ENCODE peak calls at places on chromosomes 4 and X, in four cellular contexts. One of them, this sample, is unnamed.

GRCh38 chrX:915427-916234 is 285.0 kb downstream of the SHOX start:
- DNase-seq in astrocyte of the spinal cord: no peak
- DNase-seq in esophagus muscularis mucosa: no peak
- DNase-seq in upper lobe of left lung: no peak
- DNase-seq in this sample: no peak

GRCh38 chr4:137523329-137523728 is 9.0 kb downstream of the PCDH18 start:
- DNase-seq in astrocyte of the spinal cord: no peak
- DNase-seq in esophagus muscularis mucosa: no peak
- DNase-seq in upper lobe of left lung: no peak
- DNase-seq in this sample: no peak

GRCh38 chrX:10781847-10782530 is 161.6 kb upstream of the MID1 start:
- DNase-seq in esophagus muscularis mucosa: no peak
- DNase-seq in astrocyte of the spinal cord: no peak
- DNase-seq in upper lobe of left lung: no peak
- DNase-seq in this sample: no peak

GRCh38 chrX:119516157-119516702 is 48.0 kb downstream of the SLC25A5 start:
- DNase-seq in esophagus muscularis mucosa: no peak
- DNase-seq in upper lobe of left lung: peak
- DNase-seq in astrocyte of the spinal cord: peak
- DNase-seq in this sample: peak

GRCh38 chr4:113311047-113311446 is 261.6 kb downstream of the ANK2 start:
- DNase-seq in esophagus muscularis mucosa: no peak
- DNase-seq in astrocyte of the spinal cord: no peak
- DNase-seq in upper lobe of left lung: no peak
- DNase-seq in this sample: no peak

GRCh38 chr4:70704333-70705145 is 16.2 kb downstream of the UTP3 start:
- DNase-seq in astrocyte of the spinal cord: peak
- DNase-seq in esophagus muscularis mucosa: peak
- DNase-seq in upper lobe of left lung: peak
- DNase-seq in this sample: peak

GRCh38 chrX:51905711-51906110 is 12.3 kb downstream of the MAGED1 start:
- DNase-seq in astrocyte of the spinal cord: no peak
- DNase-seq in upper lobe of left lung: no peak
- DNase-seq in esophagus muscularis mucosa: no peak
- DNase-seq in this sample: no peak

GRCh38 chr4:22385615-22386014 is 130.3 kb downstream of the ADGRA3 start:
- DNase-seq in esophagus muscularis mucosa: no peak
- DNase-seq in upper lobe of left lung: no peak
- DNase-seq in astrocyte of the spinal cord: peak
- DNase-seq in this sample: no peak

GRCh38 chr4:110515676-110516075 is 39.7 kb downstream of the ENPEP start:
- DNase-seq in astrocyte of the spinal cord: peak
- DNase-seq in esophagus muscularis mucosa: no peak
- DNase-seq in upper lobe of left lung: no peak
- DNase-seq in this sample: no peak

GRCh38 chrX:40006025-40007017 is 91.4 kb downstream of the BCOR start:
- DNase-seq in upper lobe of left lung: no peak
- DNase-seq in astrocyte of the spinal cord: no peak
- DNase-seq in esophagus muscularis mucosa: no peak
- DNase-seq in this sample: no peak

GRCh38 chr4:26839534-26839951 is 21.1 kb upstream of the STIM2 start:
- DNase-seq in astrocyte of the spinal cord: peak
- DNase-seq in esophagus muscularis mucosa: no peak
- DNase-seq in upper lobe of left lung: no peak
- DNase-seq in this sample: no peak

GRCh38 chrX:27186671-27187070 is 276.5 kb downstream of the PPP4R3C start:
- DNase-seq in upper lobe of left lung: peak
- DNase-seq in astrocyte of the spinal cord: peak
- DNase-seq in esophagus muscularis mucosa: no peak
- DNase-seq in this sample: peak

GRCh38 chr4:94491322-94491721 is 39.6 kb downstream of the PDLIM5 start:
- DNase-seq in astrocyte of the spinal cord: peak
- DNase-seq in esophagus muscularis mucosa: no peak
- DNase-seq in upper lobe of left lung: no peak
- DNase-seq in this sample: no peak

GRCh38 chr4:185011408-185011807 is 6.9 kb upstream of the HELT start:
- DNase-seq in upper lobe of left lung: no peak
- DNase-seq in astrocyte of the spinal cord: no peak
- DNase-seq in esophagus muscularis mucosa: no peak
- DNase-seq in this sample: no peak
- H3K4me3 ChIP-seq in upper lobe of left lung: no peak
- H3K4me3 ChIP-seq in astrocyte of the spinal cord: no peak
- H3K4me3 ChIP-seq in esophagus muscularis mucosa: no peak
- H3K4me3 ChIP-seq in this sample: no peak

GRCh38 chrX:107656965-107657364 is 28.7 kb downstream of the PRPS1 start:
- DNase-seq in esophagus muscularis mucosa: no peak
- DNase-seq in upper lobe of left lung: no peak
- DNase-seq in astrocyte of the spinal cord: no peak
- DNase-seq in this sample: no peak

GRCh38 chrX:107659768-107660167 is 31.5 kb downstream of the PRPS1 start:
- DNase-seq in upper lobe of left lung: no peak
- DNase-seq in esophagus muscularis mucosa: no peak
- DNase-seq in astrocyte of the spinal cord: peak
- DNase-seq in this sample: peak

GRCh38 chrX:107658660-107659059 is 30.4 kb downstream of the PRPS1 start:
- DNase-seq in esophagus muscularis mucosa: no peak
- DNase-seq in upper lobe of left lung: no peak
- DNase-seq in astrocyte of the spinal cord: no peak
- DNase-seq in this sample: no peak

GRCh38 chrX:107659286-107659685 is 31.0 kb downstream of the PRPS1 start:
- DNase-seq in esophagus muscularis mucosa: no peak
- DNase-seq in upper lobe of left lung: no peak
- DNase-seq in astrocyte of the spinal cord: no peak
- DNase-seq in this sample: no peak

DNA sequence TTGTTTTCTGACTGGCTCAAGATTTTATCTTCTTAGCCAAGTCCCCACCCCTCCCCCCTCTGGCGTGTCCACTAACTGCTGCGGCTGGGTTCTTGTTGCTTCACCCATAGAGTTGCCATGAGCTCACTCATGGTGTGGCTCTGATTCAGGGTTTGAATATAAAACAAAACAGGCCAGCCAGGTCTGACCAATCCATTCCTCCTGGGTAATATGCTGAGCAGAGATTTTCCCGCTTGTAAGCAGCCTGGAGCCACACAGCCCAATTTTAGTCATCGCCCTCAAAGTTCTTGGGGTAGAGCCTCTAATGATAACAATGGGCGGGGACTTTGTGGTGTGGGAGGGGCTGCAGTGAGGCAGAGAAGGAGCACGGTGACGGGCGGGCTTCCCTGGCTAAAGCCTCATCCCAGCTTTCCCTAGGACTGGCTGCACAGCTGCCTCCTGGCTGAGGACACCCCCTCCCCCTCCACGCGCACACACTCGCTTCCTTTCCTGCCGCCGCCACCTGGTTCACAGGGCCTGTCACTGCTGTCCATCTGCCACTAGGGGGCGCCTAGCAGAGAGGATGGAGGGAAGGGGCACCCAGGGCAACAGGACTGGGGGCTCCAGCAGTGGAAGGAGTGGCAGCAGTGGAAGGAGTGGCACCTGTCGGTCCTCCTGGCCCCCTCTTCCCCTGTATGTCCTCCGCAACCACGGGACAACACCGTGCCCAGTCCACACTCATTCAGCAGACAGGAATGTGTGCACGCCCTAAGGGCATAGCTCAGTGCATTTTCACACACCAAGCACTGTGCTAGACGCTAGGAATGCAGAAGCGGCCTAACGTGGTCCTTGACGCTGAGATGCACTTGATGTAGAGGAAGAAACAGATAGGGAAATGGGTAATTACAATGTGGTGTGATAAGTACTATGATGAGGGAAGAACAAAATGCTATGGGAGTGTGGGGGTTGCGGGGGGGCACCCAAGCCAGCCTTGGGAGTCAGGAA is 26.8 kb downstream of the PRPS1 start:
- DNase-seq in esophagus muscularis mucosa: peak
- DNase-seq in upper lobe of left lung: peak
- DNase-seq in astrocyte of the spinal cord: peak
- DNase-seq in this sample: peak
- H3K4me3 ChIP-seq in esophagus muscularis mucosa: peak
- H3K4me3 ChIP-seq in upper lobe of left lung: no peak
- H3K4me3 ChIP-seq in astrocyte of the spinal cord: no peak
- H3K4me3 ChIP-seq in this sample: no peak

DNA sequence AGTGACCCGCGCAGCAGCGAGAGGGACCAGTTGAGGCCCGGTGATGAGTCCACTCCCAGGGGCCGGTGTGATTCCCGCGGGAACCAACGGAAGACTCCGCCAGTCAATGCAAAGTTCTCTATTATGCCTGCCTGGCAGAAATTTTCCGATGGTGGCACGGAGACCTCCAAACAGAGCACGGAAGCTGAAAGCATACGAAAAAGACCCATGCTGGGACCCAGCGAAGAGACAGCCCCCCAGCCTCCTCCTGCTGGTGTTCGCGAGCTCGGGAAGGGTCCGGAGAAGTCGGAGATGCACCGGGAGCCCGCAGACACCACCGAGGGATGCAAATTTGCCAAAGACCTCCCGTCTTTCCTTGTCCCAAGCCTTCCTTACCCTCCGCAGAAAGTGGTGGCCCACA is 71.7 kb downstream of the AASDH start:
- DNase-seq in esophagus muscularis mucosa: peak
- DNase-seq in upper lobe of left lung: no peak
- DNase-seq in astrocyte of the spinal cord: no peak
- DNase-seq in this sample: no peak
- H3K4me3 ChIP-seq in esophagus muscularis mucosa: no peak
- H3K4me3 ChIP-seq in upper lobe of left lung: no peak
- H3K4me3 ChIP-seq in astrocyte of the spinal cord: no peak
- H3K4me3 ChIP-seq in this sample: no peak

GRCh38 chr4:37324526-37324925 is 80.0 kb downstream of the NWD2 start:
- DNase-seq in upper lobe of left lung: no peak
- DNase-seq in esophagus muscularis mucosa: no peak
- DNase-seq in astrocyte of the spinal cord: no peak
- DNase-seq in this sample: no peak

GRCh38 chr4:37322122-37322521 is 77.6 kb downstream of the NWD2 start:
- DNase-seq in astrocyte of the spinal cord: no peak
- DNase-seq in esophagus muscularis mucosa: no peak
- DNase-seq in upper lobe of left lung: no peak
- DNase-seq in this sample: no peak

DNA sequence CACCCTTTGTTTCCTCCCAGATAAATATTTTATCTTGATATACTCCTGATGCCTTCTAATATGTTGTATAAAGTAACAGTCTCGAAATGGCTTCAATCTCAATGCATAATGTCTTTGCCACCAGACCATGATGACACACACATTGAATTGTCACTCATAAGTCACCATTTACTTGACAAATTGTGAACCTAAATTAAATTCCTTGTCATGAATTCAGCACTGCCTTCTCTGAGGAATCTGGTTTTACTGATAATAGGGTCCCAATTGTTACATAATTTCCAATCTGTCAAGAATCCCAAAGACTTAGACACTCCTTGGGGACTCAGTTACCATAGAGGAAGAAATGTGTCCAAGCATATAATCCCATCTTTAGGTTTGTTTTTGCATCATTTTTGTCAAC is 82.3 kb downstream of the NWD2 start:
- DNase-seq in upper lobe of left lung: no peak
- DNase-seq in astrocyte of the spinal cord: no peak
- DNase-seq in esophagus muscularis mucosa: no peak
- DNase-seq in this sample: no peak
- H3K4me3 ChIP-seq in upper lobe of left lung: no peak
- H3K4me3 ChIP-seq in astrocyte of the spinal cord: no peak
- H3K4me3 ChIP-seq in esophagus muscularis mucosa: no peak
- H3K4me3 ChIP-seq in this sample: no peak

DNA sequence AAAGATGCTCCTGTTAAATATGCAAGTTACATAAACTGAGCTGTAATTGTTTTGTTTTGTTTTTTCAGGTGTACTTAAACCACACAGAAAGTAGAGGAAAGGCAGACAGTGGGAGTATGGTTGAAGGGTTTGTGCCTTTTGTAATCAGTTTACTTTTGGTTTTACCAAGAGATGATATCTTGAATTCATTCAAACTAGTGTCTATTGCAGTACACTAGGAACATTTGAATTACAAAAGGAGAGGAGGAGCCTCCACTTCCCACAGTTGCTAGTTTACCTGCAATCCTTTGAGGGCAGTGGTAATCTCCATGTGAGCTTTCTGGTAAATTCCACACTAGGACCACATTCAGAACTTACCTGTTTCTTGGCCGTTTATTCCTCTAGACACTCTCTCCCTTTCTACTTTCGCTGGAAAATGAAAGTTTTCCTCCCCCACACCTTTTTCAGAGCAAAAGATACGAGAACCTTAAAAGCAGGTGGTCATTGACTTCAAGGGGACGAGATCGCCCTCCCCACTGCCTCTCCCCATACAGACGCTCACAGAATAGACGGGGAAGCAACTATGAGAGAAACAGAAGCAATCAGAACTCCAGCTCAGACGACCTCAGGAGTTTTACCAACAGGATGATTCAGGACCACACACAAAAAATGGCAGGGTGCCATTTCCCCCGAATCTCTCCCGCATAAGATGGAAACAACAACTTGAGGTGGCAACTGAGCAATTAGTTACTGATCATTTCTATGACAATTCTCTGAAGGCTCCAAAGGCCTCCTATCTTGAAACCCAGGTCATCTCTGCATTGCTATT is 3.3 kb downstream of the RBM47 start:
- DNase-seq in upper lobe of left lung: no peak
- DNase-seq in astrocyte of the spinal cord: no peak
- DNase-seq in esophagus muscularis mucosa: no peak
- DNase-seq in this sample: peak
- H3K4me3 ChIP-seq in upper lobe of left lung: peak
- H3K4me3 ChIP-seq in astrocyte of the spinal cord: no peak
- H3K4me3 ChIP-seq in esophagus muscularis mucosa: peak
- H3K4me3 ChIP-seq in this sample: peak

This sample was measured in GM12865.